ENCODE peak calls at places on chromosomes 13 and 19, in ten cellular contexts. F is cardiac muscle cell, N is A673, K is HCT116, B is pancreas, M is breast epithelium, A is mucosa of descending colon, J is mesendoderm, G is stomach, O is IMR-90. E is an unnamed sample.
A peak's percentile ranks its signal among the peaks of the same experiment; 100 is the strongest.

GRCh38 chr13:36026556-36026955 is 104.6 kb downstream of the DCLK1 start:
- DNase-seq in F (no peak), N (no peak), K (no peak), B (no peak), M (no peak), A (no peak), J (no peak), G (no peak), O (no peak), E (no peak)

GRCh38 chr13:45584816-45585215 is 30.7 kb downstream of the ERICH6B start:
- DNase-seq in F (no peak), N (peak; percentile 35), K (peak; percentile 16), B (no peak), M (no peak), A (peak; percentile 2), J (peak; percentile 56), G (no peak), O (no peak), E (peak; percentile 4)

GRCh38 chr19:40718774-40719391 is 2.0 kb downstream of the ITPKC start:
- DNase-seq in F (peak; percentile 49), N (no peak), K (peak; percentile 59), B (peak; percentile 88), M (peak; percentile 89), A (peak; percentile 96), J (peak; percentile 53), G (peak; percentile 92), O (peak; percentile 40), E (no peak)

GRCh38 chr13:58165617-58166016 is 534.1 kb downstream of the PCDH17 start:
- DNase-seq in F (no peak), N (no peak), K (no peak), B (no peak), M (no peak), A (no peak), J (peak; percentile 8), G (no peak), O (no peak), E (no peak)

GRCh38 chr19:39941615-39942507 is 7.4 kb upstream of the FCGBP start:
- DNase-seq in F (peak; percentile 64), N (peak; percentile 94), K (no peak), B (no peak), M (no peak), A (peak; percentile 53), J (no peak), G (peak; percentile 33), O (peak; percentile 38), E (no peak)

GRCh38 chr19:45100202-45100600 is 7.2 kb downstream of the PPP1R37 start:
- DNase-seq in F (no peak), N (no peak), K (no peak), B (no peak), M (no peak), A (no peak), J (no peak), G (no peak), O (no peak), E (no peak)

GRCh38 chr13:113783966-113784644 is 25.1 kb downstream of the TMEM255B start:
- DNase-seq in F (no peak), N (no peak), K (no peak), B (no peak), M (no peak), A (no peak), J (no peak), G (no peak), O (no peak), E (no peak)

GRCh38 chr19:10009714-10010224 is 535 bp downstream of the COL5A3 start:
- DNase-seq in F (no peak), N (no peak), K (no peak), B (no peak), M (no peak), A (no peak), J (no peak), G (no peak), O (no peak), E (no peak)

GRCh38 chr13:71865858-71866172 is 1.2 kb downstream of the DACH1 start:
- DNase-seq in F (peak; percentile 10), N (peak; percentile 5), K (no peak), B (peak; percentile 15), M (no peak), A (peak; percentile 27), J (peak; percentile 32), G (no peak), O (no peak), E (no peak)

GRCh38 chr19:3098515-3099346 is 4.6 kb downstream of the GNA11 start:
- DNase-seq in F (peak; percentile 26), N (no peak), K (no peak), B (no peak), M (no peak), A (peak; percentile 60), J (no peak), G (peak; percentile 70), O (peak; percentile 23), E (no peak)

GRCh38 chr13:111258637-111259036 is 61.8 kb upstream of the TEX29 start:
- DNase-seq in F (no peak), N (no peak), K (no peak), B (no peak), M (no peak), A (no peak), J (no peak), G (no peak), O (no peak), E (no peak)

GRCh38 chr13:36848228-36848982 is 29.4 kb downstream of the RFXAP start:
- DNase-seq in F (peak; percentile 16), N (peak; percentile 36), K (no peak), B (no peak), M (no peak), A (peak; percentile 27), J (peak; percentile 43), G (no peak), O (peak; percentile 19), E (no peak)

GRCh38 chr13:98222081-98222554 is 45.0 kb upstream of the RNF113B start:
- DNase-seq in F (peak; percentile 41), N (no peak), K (no peak), B (peak; percentile 82), M (no peak), A (peak; percentile 17), J (no peak), G (peak; percentile 82), O (peak; percentile 77), E (no peak)

GRCh38 chr19:574658-575526 is 2.5 kb downstream of the BSG start:
- DNase-seq in F (peak; percentile 56), N (no peak), K (no peak), B (no peak), M (no peak), A (peak; percentile 40), J (no peak), G (peak; percentile 69), O (peak; percentile 59), E (no peak)

DNA sequence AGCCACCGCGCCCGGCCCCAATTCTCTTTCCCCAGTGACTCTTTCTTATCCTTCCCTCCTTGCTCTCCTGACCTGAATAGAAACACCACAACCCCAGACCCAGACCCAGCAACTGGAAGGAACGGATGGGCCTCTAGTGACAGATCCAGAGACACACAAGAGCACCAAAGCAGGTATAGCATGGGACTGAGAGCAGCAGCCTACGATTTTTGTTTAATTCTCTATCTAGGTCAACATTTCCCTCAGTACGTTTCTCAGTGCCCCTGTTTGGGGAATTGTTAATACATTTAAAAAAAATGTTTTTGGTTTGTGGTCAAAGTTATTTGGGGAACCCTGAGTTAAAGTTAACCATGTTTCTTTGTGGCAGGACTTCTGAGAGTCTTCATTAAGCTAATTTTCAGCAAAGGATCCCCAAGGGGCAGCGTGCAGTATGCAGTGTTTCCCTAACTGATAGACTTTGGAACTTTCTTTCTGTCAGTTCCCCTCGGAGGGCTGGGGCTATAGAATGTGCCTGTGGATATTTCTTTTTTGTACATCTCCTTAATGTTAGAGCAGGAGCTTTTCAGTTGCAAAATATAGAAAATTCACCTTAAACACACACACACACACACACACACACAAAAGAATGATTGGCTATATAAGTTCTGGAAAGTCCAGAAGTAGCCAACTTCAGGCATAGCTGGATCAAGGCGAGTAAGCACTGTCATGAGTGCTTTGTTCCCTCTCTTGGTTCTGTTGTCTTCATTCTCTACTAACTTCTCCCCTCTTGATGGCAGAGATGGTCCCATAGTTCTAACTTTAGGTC is 6.3 kb downstream of the FXYD5 start:
- DNase-seq in F (no peak), N (no peak), K (no peak), B (no peak), M (no peak), A (no peak), J (no peak), G (no peak), O (no peak), E (no peak)
- H3K4me1 ChIP-seq in F (no peaks in the 10 kb centered on the region), N (no peaks in the 10 kb centered on the region), K (peaks cover 58% of the 10 kb centered on the region), B (no peaks in the 10 kb centered on the region), M (no peaks in the 10 kb centered on the region), A (no peaks in the 10 kb centered on the region), J (no peaks in the 10 kb centered on the region), G (no peaks in the 10 kb centered on the region), O (peaks cover 1% of the 10 kb centered on the region), E (no peaks in the 10 kb centered on the region)

DNA sequence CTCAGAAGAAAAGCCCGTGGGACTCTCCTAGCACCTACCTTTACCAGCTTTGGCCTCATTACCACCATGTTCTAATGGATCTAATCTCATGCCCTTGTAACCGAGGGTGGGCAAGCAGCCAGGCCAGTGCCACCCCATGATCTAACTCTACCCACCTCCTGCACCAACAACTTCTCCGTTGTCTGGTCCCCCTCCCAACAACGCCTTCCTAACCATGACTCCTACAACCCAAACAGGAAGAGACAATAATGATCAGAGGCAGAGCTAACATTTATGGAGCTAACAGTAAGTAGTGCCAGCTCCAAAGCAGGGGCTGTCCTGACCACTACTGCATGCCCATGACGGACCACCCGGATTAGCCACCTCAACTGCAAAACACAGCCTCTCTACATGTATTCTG is 3.5 kb downstream of the USP12 start:
- DNase-seq in F (no peak), N (no peak), K (no peak), B (peak; percentile 18), M (no peak), A (no peak), J (no peak), G (peak; percentile 35), O (no peak), E (no peak)
- H3K4me1 ChIP-seq in F (peaks cover 7% of the 10 kb centered on the region), N (peaks cover 13% of the 10 kb centered on the region), K (peaks cover 35% of the 10 kb centered on the region), B (peaks cover 52% of the 10 kb centered on the region), M (no peaks in the 10 kb centered on the region), A (peaks cover 35% of the 10 kb centered on the region), J (no peaks in the 10 kb centered on the region), G (peaks cover 74% of the 10 kb centered on the region), O (peaks cover 12% of the 10 kb centered on the region), E (peaks cover 4% of the 10 kb centered on the region)

DNA sequence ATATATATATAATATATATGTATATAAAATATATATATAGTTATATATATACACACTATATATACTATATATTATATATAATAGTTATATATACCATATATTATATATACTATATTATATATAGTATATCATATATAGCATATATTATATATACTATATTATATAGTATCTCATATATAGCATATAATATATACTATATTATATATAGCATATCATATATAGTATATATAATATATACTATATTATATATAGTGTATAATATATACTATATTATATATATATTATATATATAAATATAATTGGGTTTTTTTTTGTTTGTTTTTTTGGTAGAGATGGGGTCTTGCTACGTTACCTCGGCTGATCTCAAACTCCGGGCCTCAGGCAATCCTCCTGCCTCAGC is 11.6 kb upstream of the HNRNPL start:
- DNase-seq in F (no peak), N (no peak), K (no peak), B (no peak), M (no peak), A (no peak), J (no peak), G (no peak), O (no peak), E (no peak)
- H3K4me1 ChIP-seq in F (peaks cover 19% of the 10 kb centered on the region), N (peaks cover 10% of the 10 kb centered on the region), K (peaks cover 20% of the 10 kb centered on the region), B (peaks cover 19% of the 10 kb centered on the region), M (no peaks in the 10 kb centered on the region), A (peaks cover 31% of the 10 kb centered on the region), J (no peaks in the 10 kb centered on the region), G (peaks cover 35% of the 10 kb centered on the region), O (no peaks in the 10 kb centered on the region), E (no peaks in the 10 kb centered on the region)

GRCh38 chr19:4506449-4507149 is 11.7 kb downstream of the PLIN4 start:
- DNase-seq in F (peak; percentile 47), N (no peak), K (no peak), B (no peak), M (no peak), A (no peak), J (no peak), G (no peak), O (peak; percentile 80), E (no peak)
- H3K4me1 ChIP-seq in F (no peaks in the 10 kb centered on the region), N (no peaks in the 10 kb centered on the region), K (peaks cover 11% of the 10 kb centered on the region), B (no peaks in the 10 kb centered on the region), M (no peaks in the 10 kb centered on the region), A (no peaks in the 10 kb centered on the region), J (no peaks in the 10 kb centered on the region), G (peaks cover 5% of the 10 kb centered on the region), O (peaks cover 4% of the 10 kb centered on the region), E (no peaks in the 10 kb centered on the region)

E was measured in iPS DF 6.9.